ENCODE peak calls at places on chromosomes 3 and 15, in seven cellular contexts. X is stomach, Z is osteocyte, O is B cell, Q is mammary epithelial cell, R is neural crest cell, P is colonic mucosa. E is an unnamed sample.

GRCh38 chr15:50124557-50125080 is 5.6 kb upstream of the ATP8B4 start:
- DNase-seq in Z (no peak), Q (no peak), R (no peak), P (no peak), X (no peak), O (no peak), E (no peak)

GRCh38 chr15:90550919-90551318 is 21.2 kb downstream of the CRTC3 start:
- DNase-seq in O (peak), R (no peak), Z (no peak), X (no peak), Q (no peak), P (no peak), E (no peak)

GRCh38 chr3:59734061-59734460 is 684.2 kb upstream of the CFAP20DC start:
- DNase-seq in Z (no peak), X (no peak), O (no peak), P (no peak), Q (no peak), R (no peak), E (no peak)

GRCh38 chr3:122497425-122497824 is 17.3 kb downstream of the KPNA1 start:
- DNase-seq in X (no peak), Z (no peak), R (no peak), O (no peak), P (no peak), Q (peak), E (no peak)

GRCh38 chr3:98921957-98922356 is 20.5 kb upstream of the DCBLD2 start:
- DNase-seq in Q (no peak), O (no peak), X (no peak), Z (no peak), R (no peak), P (no peak), E (no peak)

GRCh38 chr3:127114337-127115070 is 78.4 kb upstream of the PRR23E start:
- DNase-seq in P (no peak), R (no peak), Q (no peak), X (no peak), Z (no peak), O (no peak), E (no peak)

GRCh38 chr15:84915011-84915958 is 30.8 kb downstream of the SLC28A1 start:
- DNase-seq in X (peak), P (peak), Z (no peak), R (no peak), Q (peak), O (no peak), E (peak)

GRCh38 chr15:48250640-48251076 is 44.6 kb downstream of the SLC12A1 start:
- DNase-seq in P (peak), X (no peak), R (peak), Q (peak), Z (no peak), O (peak), E (no peak)

GRCh38 chr3:132695006-132695405 is 27.2 kb downstream of the NPHP3 start:
- DNase-seq in P (no peak), Q (no peak), X (no peak), R (no peak), Z (no peak), O (no peak), E (no peak)

GRCh38 chr15:70057931-70058641 is 39.6 kb downstream of the TLE3 start:
- DNase-seq in X (no peak), Z (no peak), O (no peak), Q (no peak), P (no peak), R (no peak), E (no peak)

GRCh38 chr3:162540421-162540820 is 1043.8 kb downstream of the OTOL1 start:
- DNase-seq in O (no peak), Z (no peak), Q (no peak), R (no peak), X (no peak), P (no peak), E (no peak)

GRCh38 chr3:149019581-149019980 is 28.2 kb downstream of the GYG1 start:
- DNase-seq in X (no peak), R (no peak), P (no peak), Z (no peak), Q (no peak), O (no peak), E (no peak)

GRCh38 chr3:122957707-122958210 is 69.8 kb downstream of the SEMA5B start:
- DNase-seq in Z (no peak), O (no peak), X (no peak), Q (no peak), R (no peak), P (no peak), E (no peak)

GRCh38 chr15:29270169-29270955 is 740 bp upstream of the NSMCE3 start:
- DNase-seq in R (no peak), X (no peak), P (peak), Z (no peak), Q (peak), O (peak), E (no peak)

GRCh38 chr3:11154953-11155325 is 646 bp downstream of the HRH1 start:
- DNase-seq in Z (no peak), X (no peak), O (no peak), P (no peak), Q (peak), R (no peak), E (no peak)

GRCh38 chr3:72571052-72571451 is 277.2 kb downstream of the SHQ1 start:
- DNase-seq in X (no peak), Q (no peak), Z (no peak), O (no peak), P (no peak), R (no peak), E (no peak)

GRCh38 chr3:86739244-86739643 is 251.7 kb downstream of the VGLL3 start:
- DNase-seq in X (no peak), P (no peak), Z (no peak), R (no peak), O (no peak), Q (no peak), E (no peak)

GRCh38 chr3:72438072-72438471 is 410.2 kb downstream of the SHQ1 start:
- DNase-seq in Q (no peak), P (no peak), X (no peak), R (no peak), O (no peak), Z (no peak), E (no peak)

GRCh38 chr15:90184119-90184785 is 16.9 kb upstream of the SEMA4B start:
- DNase-seq in Q (peak), X (peak), P (peak), R (peak), Z (no peak), O (peak), E (peak)

GRCh38 chr3:155682437-155682836 is 62.4 kb downstream of the PLCH1 start:
- DNase-seq in X (no peak), R (no peak), Z (no peak), P (no peak), O (no peak), Q (no peak), E (no peak)

GRCh38 chr15:23372284-23372683 is 17.7 kb downstream of the GOLGA8S start:
- DNase-seq in Q (no peak), X (no peak), Z (peak), O (no peak), R (no peak), P (no peak), E (no peak)

GRCh38 chr15:78811825-78812183 is 540 bp upstream of the ADAMTS7 start:
- DNase-seq in O (no peak), R (no peak), X (no peak), P (no peak), Q (no peak), Z (no peak), E (no peak)
- TF ChIP-seq CTCF in O (peak), R (no peak), X (no peak), P (no peak), Q (no peak), Z (no peak), E (no peak)

GRCh38 chr15:55741592-55742497 is 1.1 kb downstream of the PRTG start:
- DNase-seq in Q (peak), X (no peak), P (peak), Z (no peak), O (peak), R (no peak), E (no peak)
- TF ChIP-seq CTCF in Q (no peak), X (no peak), P (no peak), Z (no peak), O (no peak), R (no peak), E (no peak)

GRCh38 chr15:78438595-78439285 is 724 bp downstream of the IREB2 start:
- DNase-seq in X (no peak), Q (peak), R (peak), O (no peak), Z (peak), P (no peak), E (no peak)
- TF ChIP-seq CTCF in X (no peak), Q (peak), R (peak), O (no peak), Z (peak), P (no peak), E (no peak)

GRCh38 chr3:133980550-133980949 is 49.2 kb downstream of the SLCO2A1 start:
- DNase-seq in X (no peak), P (no peak), R (no peak), Z (no peak), O (no peak), Q (no peak), E (no peak)

GRCh38 chr3:133979553-133979952 is 50.2 kb downstream of the SLCO2A1 start:
- DNase-seq in O (no peak), Z (no peak), R (no peak), P (no peak), Q (no peak), X (no peak), E (no peak)

GRCh38 chr3:133983126-133983525 is 46.6 kb downstream of the SLCO2A1 start:
- DNase-seq in O (no peak), X (no peak), Z (no peak), R (no peak), P (no peak), Q (no peak), E (no peak)

GRCh38 chr3:133977568-133977967 is 52.2 kb downstream of the SLCO2A1 start:
- DNase-seq in R (no peak), P (no peak), Q (no peak), Z (no peak), X (no peak), O (no peak), E (no peak)

DNA sequence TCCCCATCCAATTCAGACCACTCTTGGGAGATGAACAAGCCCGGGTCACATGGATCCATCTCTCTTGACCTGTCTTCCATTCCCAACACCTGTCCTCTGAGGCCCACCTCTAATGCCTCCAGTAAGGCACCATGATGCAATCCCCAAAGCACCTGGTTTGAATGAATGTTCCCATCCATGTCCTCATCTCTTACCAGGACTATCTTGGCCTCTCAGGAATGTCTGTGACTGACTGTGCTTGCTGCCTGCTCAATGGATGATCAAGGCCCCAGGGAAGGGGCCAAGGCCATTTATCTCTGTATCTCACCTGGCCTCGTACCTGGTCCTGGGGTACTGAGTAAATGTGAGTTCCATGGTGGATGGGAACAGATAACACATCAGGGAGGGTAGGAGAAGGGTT is 49.7 kb downstream of the SLCO2A1 start:
- DNase-seq in Q (no peak), R (no peak), Z (no peak), O (no peak), X (no peak), P (no peak), E (no peak)
- TF ChIP-seq CTCF in Q (no peak), R (no peak), Z (no peak), O (no peak), X (no peak), P (no peak), E (no peak)

DNA sequence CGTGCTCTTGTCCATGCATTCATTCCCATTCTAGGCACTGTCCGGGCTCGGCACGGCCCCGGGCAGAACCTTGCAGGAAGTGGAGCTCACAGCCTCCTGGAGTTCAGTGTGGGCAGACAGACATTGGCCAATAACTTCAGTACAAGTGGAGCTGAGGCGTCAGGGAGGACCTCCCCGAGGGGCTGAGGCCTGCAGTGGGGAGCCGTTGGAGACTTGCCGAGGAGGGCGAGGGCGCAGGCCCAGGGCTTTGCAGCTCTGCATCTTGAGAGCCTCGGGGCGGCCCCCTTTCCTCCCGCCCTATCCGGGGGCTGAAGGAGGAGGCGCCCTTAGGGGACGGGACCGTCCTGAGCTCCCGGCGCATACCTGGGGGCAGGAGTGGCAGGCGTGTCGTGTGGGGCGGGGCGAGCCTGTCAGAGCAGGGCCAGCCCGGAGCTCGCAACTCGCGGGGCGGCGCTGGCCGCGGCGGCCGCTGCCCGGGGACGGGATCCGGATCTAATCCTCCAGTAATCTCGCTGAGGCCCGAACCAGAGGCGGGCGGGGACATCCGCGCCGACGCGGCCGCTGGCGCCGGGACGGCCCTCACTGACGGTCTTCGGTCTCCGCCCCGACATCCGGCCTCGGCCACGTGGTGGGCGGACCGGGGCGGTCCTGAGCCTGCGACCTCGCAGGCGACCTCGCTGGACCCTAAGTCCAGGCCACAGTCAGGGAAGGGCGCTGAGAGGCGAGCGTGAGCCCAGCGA is at the start of gene ACY1:
- DNase-seq in Q (peak), X (peak), Z (peak), P (peak), O (peak), R (peak), E (peak)
- TF ChIP-seq CTCF in Q (no peak), X (no peak), Z (no peak), P (no peak), O (peak), R (peak), E (no peak)

GRCh38 chr15:64739216-64739976 is 36.0 kb downstream of the RBPMS2 start:
- DNase-seq in O (no peak), P (no peak), Q (no peak), Z (no peak), X (no peak), R (no peak), E (no peak)

GRCh38 chr15:64738231-64739095 is 36.9 kb downstream of the RBPMS2 start:
- DNase-seq in P (no peak), O (no peak), Z (no peak), R (no peak), X (no peak), Q (no peak), E (no peak)

GRCh38 chr15:64742385-64742784 is 33.0 kb downstream of the RBPMS2 start:
- DNase-seq in Q (no peak), X (no peak), Z (no peak), P (no peak), O (no peak), R (no peak), E (no peak)

GRCh38 chr15:64742921-64743320 is 32.5 kb downstream of the RBPMS2 start:
- DNase-seq in R (no peak), X (no peak), P (no peak), Q (no peak), Z (no peak), O (no peak), E (no peak)

GRCh38 chr15:64740361-64741170 is 34.8 kb downstream of the RBPMS2 start:
- DNase-seq in P (peak), Q (peak), R (no peak), O (no peak), X (no peak), Z (no peak), E (no peak)
- TF ChIP-seq CTCF in P (no peak), Q (no peak), R (no peak), O (no peak), X (no peak), Z (peak), E (no peak)

GRCh38 chr3:40921251-40921650 is 278.1 kb upstream of the CTNNB1 start:
- DNase-seq in X (no peak), R (no peak), Z (no peak), Q (no peak), O (no peak), P (no peak), E (no peak)

GRCh38 chr3:40930131-40930538 is 269.2 kb upstream of the CTNNB1 start:
- DNase-seq in R (no peak), Q (no peak), X (peak), O (no peak), Z (no peak), P (no peak), E (no peak)

GRCh38 chr3:40923130-40923529 is 276.2 kb upstream of the CTNNB1 start:
- DNase-seq in P (no peak), Z (no peak), O (no peak), Q (no peak), X (no peak), R (no peak), E (no peak)

GRCh38 chr3:40924559-40925058 is 274.7 kb upstream of the CTNNB1 start:
- DNase-seq in R (no peak), Q (no peak), P (no peak), X (no peak), Z (no peak), O (no peak), E (no peak)

GRCh38 chr3:40925228-40925627 is 274.1 kb upstream of the CTNNB1 start:
- DNase-seq in R (no peak), Z (no peak), X (no peak), Q (no peak), P (no peak), O (no peak), E (no peak)
- TF ChIP-seq CTCF in R (no peak), Z (no peak), X (no peak), Q (no peak), P (no peak), O (no peak), E (no peak)

GRCh38 chr15:31236184-31237041 is 90.2 kb upstream of the KLF13 start:
- DNase-seq in X (peak), Z (no peak), P (peak), O (no peak), Q (peak), R (no peak), E (peak)
- TF ChIP-seq CTCF in X (no peak), Z (no peak), P (no peak), O (no peak), Q (no peak), R (no peak), E (no peak)